ENCODE peak calls at places on chromosomes 6 and 20, in five cellular contexts. P is upper lobe of left lung, E is stomach, U is HL-60, D is transverse colon. A is an unnamed sample.

GRCh38 chr20:25565578-25566157 is 19.7 kb downstream of the NINL start:
- DNase-seq in P (no peak), D (no peak), E (no peak), U (no peak), A (no peak)

GRCh38 chr20:57713505-57713903 is 3.7 kb upstream of the PMEPA1 start:
- DNase-seq in E (no peak), D (no peak), P (peak; percentile 70), U (peak; percentile 61), A (no peak)

GRCh38 chr6:12637960-12638641 is 78.5 kb upstream of the PHACTR1 start:
- DNase-seq in E (peak; percentile 60), P (peak; percentile 37), D (peak; percentile 35), U (peak; percentile 56), A (no peak)

GRCh38 chr6:42279144-42279781 is 61.6 kb upstream of the MRPS10 start:
- DNase-seq in E (no peak), U (no peak), D (peak; percentile 70), P (peak; percentile 43), A (no peak)

GRCh38 chr6:6003334-6004146 is 3.2 kb downstream of the NRN1 start:
- DNase-seq in U (peak; percentile 78), P (no peak), E (no peak), D (no peak), A (no peak)

GRCh38 chr6:30885481-30885998 is 1.2 kb downstream of the DDR1 start:
- DNase-seq in P (peak; percentile 58), D (peak; percentile 75), U (no peak), E (peak; percentile 48), A (peak; percentile 84)

GRCh38 chr20:44319880-44320422 is 8.9 kb upstream of the FITM2 start:
- DNase-seq in D (no peak), E (no peak), P (no peak), U (no peak), A (no peak)

GRCh38 chr6:79438015-79438414 is 99.2 kb downstream of the LCA5 start:
- DNase-seq in U (no peak), P (no peak), D (no peak), E (no peak), A (no peak)

GRCh38 chr6:75244063-75244575 is 518 bp upstream of the COX7A2 start:
- DNase-seq in D (no peak), U (no peak), P (no peak), E (no peak), A (no peak)

GRCh38 chr6:68655028-68655427 is 19.9 kb downstream of the ADGRB3 start:
- DNase-seq in E (no peak), U (no peak), P (no peak), D (no peak), A (no peak)

GRCh38 chr20:59604770-59605665 is 678 bp downstream of the PHACTR3 start:
- DNase-seq in U (no peak), P (no peak), D (no peak), E (no peak), A (no peak)

GRCh38 chr6:6543181-6543879 is 45.2 kb upstream of the LY86 start:
- DNase-seq in E (no peak), P (no peak), U (peak; percentile 78), D (no peak), A (no peak)

GRCh38 chr20:2101057-2101934 is at the start of gene STK35:
- DNase-seq in P (peak; percentile 87), E (no peak), U (peak; percentile 76), D (peak; percentile 85), A (peak; percentile 48)

GRCh38 chr6:127844529-127844928 is 56.3 kb downstream of the THEMIS start:
- DNase-seq in U (no peak), D (no peak), P (no peak), E (no peak), A (no peak)

GRCh38 chr6:68226460-68226859 is 408.6 kb upstream of the ADGRB3 start:
- DNase-seq in E (no peak), P (no peak), U (peak; percentile 2), D (no peak), A (no peak)

DNA sequence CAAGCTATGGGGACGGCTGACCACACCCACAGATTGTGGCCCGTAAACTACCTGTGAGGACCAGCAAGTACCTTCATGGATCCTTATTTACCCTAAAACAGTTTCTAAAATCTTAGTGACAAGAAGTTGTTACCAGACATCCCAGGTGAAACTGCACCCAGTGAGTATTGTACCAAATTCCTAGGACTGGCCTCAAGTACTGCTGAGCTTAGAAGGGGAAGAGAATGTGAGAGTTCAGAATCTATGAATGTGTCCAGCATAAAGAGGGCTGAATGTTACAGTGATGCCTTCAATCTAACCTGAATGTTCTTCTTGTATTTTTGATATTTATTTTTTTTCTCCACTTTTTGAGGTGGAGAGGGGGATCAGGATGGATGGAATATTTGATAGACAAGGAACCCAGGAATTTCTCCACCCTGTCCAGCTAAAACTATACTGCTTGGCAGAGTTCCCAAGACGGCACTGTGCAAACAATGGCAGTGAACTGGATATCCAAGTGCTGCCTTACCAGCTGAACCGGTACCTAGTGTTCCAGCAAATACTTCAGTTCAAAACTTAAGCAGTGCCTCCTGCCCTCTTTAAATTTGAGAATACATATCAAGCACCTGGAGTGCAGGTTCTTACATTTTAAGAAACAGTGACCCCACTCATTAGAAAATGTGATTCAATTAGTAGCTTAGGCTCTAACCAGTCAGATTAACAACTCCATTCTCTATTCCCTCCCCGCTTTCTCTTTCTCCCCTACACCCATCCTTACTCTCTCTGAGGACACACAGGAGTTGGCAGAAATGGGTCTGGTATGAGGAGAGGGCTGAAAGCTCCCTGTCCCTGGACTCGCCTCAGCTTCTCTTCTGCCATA is 427.3 kb upstream of the FLRT3 start:
- DNase-seq in E (peak; percentile 85), D (peak; percentile 44), U (no peak), P (peak; percentile 86), A (peak; percentile 40)
- TF ChIP-seq POLR2AphosphoS5 in E (no peak), D (no peak), U (no peak), P (peak; percentile 35), A (no peak)

DNA sequence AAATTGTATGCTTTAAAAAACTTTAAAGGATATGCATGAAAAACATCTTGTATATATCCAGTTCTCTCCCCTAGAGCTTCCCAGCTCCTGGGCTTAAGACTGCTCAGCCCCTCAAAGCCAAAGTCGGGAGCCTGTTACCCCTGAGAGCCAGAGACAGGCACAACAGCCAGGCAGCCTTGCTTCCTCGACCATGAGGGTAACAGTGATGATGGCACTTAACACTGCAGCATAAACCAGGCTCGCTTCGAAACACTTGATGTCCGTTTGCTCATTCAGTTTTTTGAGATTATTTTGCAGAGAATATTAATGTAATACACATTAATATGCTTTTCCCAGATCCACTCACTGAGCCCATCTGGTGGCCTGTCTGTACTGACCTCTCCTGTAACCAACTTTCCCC is 47.2 kb downstream of the RPP40 start:
- DNase-seq in E (no peak), U (no peak), P (no peak), D (no peak), A (no peak)
- TF ChIP-seq POLR2AphosphoS5 in E (no peak), U (no peak), P (no peak), D (no peak), A (no peak)

GRCh38 chr6:157263146-157263545 is 60.2 kb downstream of the TMEM242 start:
- DNase-seq in E (no peak), U (no peak), D (no peak), P (no peak), A (no peak)

GRCh38 chr6:157259443-157259842 is 63.9 kb downstream of the TMEM242 start:
- DNase-seq in D (no peak), E (no peak), U (no peak), P (no peak), A (no peak)

GRCh38 chr6:157261606-157262005 is 61.7 kb downstream of the TMEM242 start:
- DNase-seq in E (no peak), D (no peak), U (no peak), P (no peak), A (no peak)

GRCh38 chr6:157258878-157259277 is 64.4 kb downstream of the TMEM242 start:
- DNase-seq in P (no peak), D (no peak), E (no peak), U (peak; percentile 30), A (no peak)

DNA sequence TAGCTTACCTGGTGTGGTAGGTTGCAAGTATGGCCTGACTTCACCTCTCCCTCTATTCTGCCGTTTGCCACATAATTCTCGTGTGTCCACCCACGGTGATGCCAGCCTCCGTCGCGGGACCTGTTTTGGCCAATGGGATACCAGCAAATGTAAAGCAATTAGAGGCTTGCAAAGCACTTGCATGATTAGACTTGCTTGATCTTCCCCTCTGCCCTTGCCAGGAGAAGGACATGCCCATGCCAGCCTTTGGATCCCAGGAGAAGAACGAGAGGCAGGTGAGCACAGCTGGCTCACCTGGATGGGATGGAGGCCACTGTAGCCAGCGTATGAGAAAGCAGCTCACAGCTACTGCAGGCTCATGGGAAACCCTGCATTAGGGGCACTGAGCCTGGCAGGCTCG is 62.6 kb downstream of the TMEM242 start:
- DNase-seq in P (no peak), D (no peak), E (no peak), U (no peak), A (peak; percentile 83)
- TF ChIP-seq POLR2AphosphoS5 in P (no peak), D (no peak), E (no peak), U (no peak), A (no peak)

GRCh38 chr6:11389977-11390376 is 147.6 kb upstream of the TMEM170B start:
- DNase-seq in E (no peak), U (no peak), D (no peak), P (peak; percentile 75), A (peak; percentile 85)
- TF ChIP-seq POLR2AphosphoS5 in E (peak; percentile 38), U (no peak), D (no peak), P (peak; percentile 95), A (peak; percentile 45)

GRCh38 chr20:46123482-46124245 is 5.5 kb downstream of the CD40 start:
- DNase-seq in E (no peak), U (no peak), P (no peak), D (no peak), A (no peak)

GRCh38 chr20:46121531-46121930 is 3.4 kb downstream of the CD40 start:
- DNase-seq in E (no peak), D (no peak), P (no peak), U (no peak), A (no peak)

GRCh38 chr20:46122516-46123481 is 4.7 kb downstream of the CD40 start:
- DNase-seq in U (no peak), E (peak; percentile 13), D (no peak), P (no peak), A (no peak)

GRCh38 chr20:46120136-46120535 is 2.0 kb downstream of the CD40 start:
- DNase-seq in P (no peak), U (no peak), E (no peak), D (no peak), A (no peak)

GRCh38 chr20:46122071-46122470 is 4.0 kb downstream of the CD40 start:
- DNase-seq in E (peak; percentile 10), U (no peak), P (no peak), D (no peak), A (no peak)
- TF ChIP-seq POLR2AphosphoS5 in E (no peak), U (no peak), P (no peak), D (no peak), A (no peak)

GRCh38 chr6:474454-475185 is 83.1 kb downstream of the IRF4 start:
- DNase-seq in P (no peak), D (peak; percentile 62), E (peak; percentile 52), U (peak; percentile 79), A (no peak)
- TF ChIP-seq POLR2AphosphoS5 in P (no peak), D (no peak), E (no peak), U (no peak), A (no peak)